ENCODE peak calls at places on chromosomes 16 and 17, in nine cellular contexts. One of them, this sample, is unnamed.

GRCh38 chr16:81818514-81819304 is 39.6 kb downstream of the PLCG2 start:
- DNase-seq in prostate gland: no peak
- DNase-seq in body of pancreas: no peak
- DNase-seq in cardiac muscle cell: no peak
- DNase-seq in tibial artery: no peak
- DNase-seq in pancreas: no peak
- DNase-seq in colonic mucosa: no peak
- DNase-seq in tibial nerve: no peak
- DNase-seq in SK-N-SH: no peak
- DNase-seq in this sample: no peak

GRCh38 chr17:39700148-39700987 is 504 bp downstream of the ERBB2 start:
- DNase-seq in body of pancreas: peak
- DNase-seq in tibial artery: no peak
- DNase-seq in colonic mucosa: no peak
- DNase-seq in pancreas: peak
- DNase-seq in SK-N-SH: no peak
- DNase-seq in tibial nerve: no peak
- DNase-seq in prostate gland: no peak
- DNase-seq in cardiac muscle cell: peak
- DNase-seq in this sample: no peak

GRCh38 chr17:7479139-7479388 is 367 bp downstream of the ZBTB4 start:
- DNase-seq in SK-N-SH: no peak
- DNase-seq in pancreas: no peak
- DNase-seq in body of pancreas: no peak
- DNase-seq in tibial nerve: no peak
- DNase-seq in prostate gland: no peak
- DNase-seq in tibial artery: no peak
- DNase-seq in cardiac muscle cell: no peak
- DNase-seq in colonic mucosa: no peak
- DNase-seq in this sample: no peak

GRCh38 chr17:4008082-4008435 is 43.8 kb upstream of the ATP2A3 start:
- DNase-seq in tibial artery: no peak
- DNase-seq in cardiac muscle cell: no peak
- DNase-seq in body of pancreas: no peak
- DNase-seq in SK-N-SH: no peak
- DNase-seq in prostate gland: no peak
- DNase-seq in tibial nerve: no peak
- DNase-seq in colonic mucosa: no peak
- DNase-seq in pancreas: no peak
- DNase-seq in this sample: no peak

GRCh38 chr16:1363501-1364041 is 11.8 kb downstream of the GNPTG start:
- DNase-seq in tibial nerve: no peak
- DNase-seq in colonic mucosa: peak
- DNase-seq in body of pancreas: peak
- DNase-seq in cardiac muscle cell: peak
- DNase-seq in tibial artery: no peak
- DNase-seq in pancreas: peak
- DNase-seq in SK-N-SH: peak
- DNase-seq in prostate gland: peak
- DNase-seq in this sample: peak

GRCh38 chr17:2723997-2724782 is 12.6 kb upstream of the CLUH start:
- DNase-seq in cardiac muscle cell: no peak
- DNase-seq in prostate gland: no peak
- DNase-seq in body of pancreas: no peak
- DNase-seq in tibial nerve: no peak
- DNase-seq in tibial artery: no peak
- DNase-seq in pancreas: peak
- DNase-seq in colonic mucosa: peak
- DNase-seq in SK-N-SH: peak
- DNase-seq in this sample: no peak

GRCh38 chr16:69410285-69410990 is 14.0 kb upstream of the CYB5B start:
- DNase-seq in tibial nerve: no peak
- DNase-seq in cardiac muscle cell: peak
- DNase-seq in pancreas: no peak
- DNase-seq in colonic mucosa: no peak
- DNase-seq in prostate gland: no peak
- DNase-seq in SK-N-SH: no peak
- DNase-seq in body of pancreas: no peak
- DNase-seq in tibial artery: no peak
- DNase-seq in this sample: no peak

GRCh38 chr16:72371307-72372081 is 199.5 kb upstream of the PMFBP1 start:
- DNase-seq in body of pancreas: no peak
- DNase-seq in colonic mucosa: no peak
- DNase-seq in tibial artery: no peak
- DNase-seq in cardiac muscle cell: peak
- DNase-seq in prostate gland: no peak
- DNase-seq in pancreas: no peak
- DNase-seq in tibial nerve: no peak
- DNase-seq in SK-N-SH: no peak
- DNase-seq in this sample: no peak

GRCh38 chr16:23248261-23249194 is 53.6 kb upstream of the SCNN1B start:
- DNase-seq in tibial artery: no peak
- DNase-seq in pancreas: no peak
- DNase-seq in colonic mucosa: no peak
- DNase-seq in SK-N-SH: no peak
- DNase-seq in tibial nerve: no peak
- DNase-seq in body of pancreas: no peak
- DNase-seq in prostate gland: no peak
- DNase-seq in cardiac muscle cell: no peak
- DNase-seq in this sample: no peak

GRCh38 chr16:89300976-89301360 is 83.5 kb downstream of the ZNF778 start:
- DNase-seq in prostate gland: no peak
- DNase-seq in tibial artery: no peak
- DNase-seq in tibial nerve: no peak
- DNase-seq in colonic mucosa: no peak
- DNase-seq in body of pancreas: no peak
- DNase-seq in pancreas: no peak
- DNase-seq in cardiac muscle cell: no peak
- DNase-seq in SK-N-SH: no peak
- DNase-seq in this sample: no peak

GRCh38 chr16:89298826-89299225 is 81.3 kb downstream of the ZNF778 start:
- DNase-seq in tibial nerve: no peak
- DNase-seq in colonic mucosa: no peak
- DNase-seq in cardiac muscle cell: no peak
- DNase-seq in pancreas: no peak
- DNase-seq in prostate gland: no peak
- DNase-seq in tibial artery: no peak
- DNase-seq in body of pancreas: no peak
- DNase-seq in SK-N-SH: no peak
- DNase-seq in this sample: no peak

GRCh38 chr16:89297156-89297869 is 79.8 kb downstream of the ZNF778 start:
- DNase-seq in pancreas: peak
- DNase-seq in SK-N-SH: no peak
- DNase-seq in tibial nerve: no peak
- DNase-seq in colonic mucosa: no peak
- DNase-seq in tibial artery: no peak
- DNase-seq in cardiac muscle cell: no peak
- DNase-seq in prostate gland: no peak
- DNase-seq in body of pancreas: no peak
- DNase-seq in this sample: no peak

GRCh38 chr16:89297870-89298545 is 80.5 kb downstream of the ZNF778 start:
- DNase-seq in pancreas: peak
- DNase-seq in cardiac muscle cell: no peak
- DNase-seq in SK-N-SH: no peak
- DNase-seq in colonic mucosa: no peak
- DNase-seq in body of pancreas: no peak
- DNase-seq in tibial nerve: no peak
- DNase-seq in tibial artery: no peak
- DNase-seq in prostate gland: no peak
- DNase-seq in this sample: no peak

GRCh38 chr16:89300311-89300975 is 82.9 kb downstream of the ZNF778 start:
- DNase-seq in colonic mucosa: no peak
- DNase-seq in pancreas: peak
- DNase-seq in cardiac muscle cell: peak
- DNase-seq in tibial nerve: no peak
- DNase-seq in SK-N-SH: no peak
- DNase-seq in body of pancreas: peak
- DNase-seq in tibial artery: no peak
- DNase-seq in prostate gland: peak
- DNase-seq in this sample: peak
- TF ChIP-seq CTCF in colonic mucosa: no peak
- TF ChIP-seq CTCF in pancreas: no peak
- TF ChIP-seq CTCF in cardiac muscle cell: no peak
- TF ChIP-seq CTCF in tibial nerve: no peak
- TF ChIP-seq CTCF in SK-N-SH: no peak
- TF ChIP-seq CTCF in body of pancreas: no peak
- TF ChIP-seq CTCF in tibial artery: no peak
- TF ChIP-seq CTCF in prostate gland: no peak
- TF ChIP-seq CTCF in this sample: no peak

DNA sequence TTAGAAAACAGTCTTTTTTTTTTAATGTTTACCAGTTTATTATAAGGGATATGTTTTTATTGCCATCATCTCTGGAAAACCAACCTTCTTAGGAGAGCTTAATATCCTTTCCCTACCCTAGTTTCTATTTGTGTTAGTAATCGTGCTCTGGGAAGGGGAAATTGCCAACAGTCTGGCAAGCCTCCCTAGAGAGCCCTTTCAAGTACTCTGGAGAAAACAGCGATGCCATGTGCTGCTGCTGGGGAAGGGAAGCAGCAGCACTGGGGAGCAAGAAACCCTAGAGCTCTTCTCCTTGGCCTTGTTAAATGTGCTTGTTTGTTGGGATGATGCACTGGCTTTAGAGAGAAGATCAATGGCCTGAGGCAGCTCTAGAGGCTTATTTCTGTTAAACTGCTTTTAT is 10.3 kb downstream of the RETREG3 start:
- DNase-seq in pancreas: no peak
- DNase-seq in prostate gland: no peak
- DNase-seq in cardiac muscle cell: no peak
- DNase-seq in SK-N-SH: no peak
- DNase-seq in tibial nerve: no peak
- DNase-seq in body of pancreas: no peak
- DNase-seq in tibial artery: no peak
- DNase-seq in colonic mucosa: no peak
- DNase-seq in this sample: peak
- H3K27ac ChIP-seq in pancreas: no peak
- H3K27ac ChIP-seq in prostate gland: no peak
- H3K27ac ChIP-seq in cardiac muscle cell: no peak
- H3K27ac ChIP-seq in SK-N-SH: no peak
- H3K27ac ChIP-seq in tibial nerve: no peak
- H3K27ac ChIP-seq in body of pancreas: no peak
- H3K27ac ChIP-seq in tibial artery: peak
- H3K27ac ChIP-seq in colonic mucosa: no peak
- H3K27ac ChIP-seq in this sample: no peak

DNA sequence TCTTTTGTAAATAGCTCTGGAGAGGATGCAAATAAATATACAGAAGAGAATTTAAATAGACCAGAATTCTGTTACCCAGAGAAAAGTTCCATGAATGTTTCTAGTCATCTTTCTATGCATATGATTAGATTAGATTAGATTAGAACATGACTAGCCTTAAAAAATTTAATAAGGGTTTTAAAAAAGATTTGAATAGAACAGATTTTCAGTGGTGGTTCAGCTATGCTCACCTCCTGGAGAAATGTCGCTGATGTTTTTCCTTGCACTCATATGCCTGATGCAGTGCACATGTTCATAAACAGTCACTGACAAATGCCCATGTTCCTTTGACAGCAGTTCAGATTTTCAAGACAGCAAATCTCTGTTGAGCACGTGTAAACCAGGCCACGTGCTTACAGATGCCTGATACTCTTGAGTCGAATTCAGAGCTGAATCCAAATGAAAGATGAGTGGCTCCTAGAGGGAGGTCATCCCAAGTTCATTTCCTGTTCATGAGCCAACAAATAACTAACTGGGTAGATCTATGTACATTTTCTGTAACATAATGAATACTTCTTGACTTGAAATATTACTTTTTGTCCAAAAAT is 19.9 kb upstream of the RAB11FIP4 start:
- DNase-seq in cardiac muscle cell: peak
- DNase-seq in pancreas: no peak
- DNase-seq in prostate gland: no peak
- DNase-seq in colonic mucosa: no peak
- DNase-seq in tibial artery: no peak
- DNase-seq in body of pancreas: no peak
- DNase-seq in tibial nerve: no peak
- DNase-seq in SK-N-SH: no peak
- DNase-seq in this sample: no peak
- TF ChIP-seq CTCF in cardiac muscle cell: no peak
- TF ChIP-seq CTCF in pancreas: no peak
- TF ChIP-seq CTCF in prostate gland: no peak
- TF ChIP-seq CTCF in colonic mucosa: no peak
- TF ChIP-seq CTCF in tibial artery: no peak
- TF ChIP-seq CTCF in body of pancreas: no peak
- TF ChIP-seq CTCF in tibial nerve: no peak
- TF ChIP-seq CTCF in SK-N-SH: no peak
- TF ChIP-seq CTCF in this sample: no peak

GRCh38 chr16:54437921-54438320 is 151.3 kb upstream of the IRX3 start:
- DNase-seq in SK-N-SH: no peak
- DNase-seq in body of pancreas: no peak
- DNase-seq in prostate gland: no peak
- DNase-seq in colonic mucosa: no peak
- DNase-seq in cardiac muscle cell: no peak
- DNase-seq in pancreas: no peak
- DNase-seq in tibial nerve: no peak
- DNase-seq in tibial artery: no peak
- DNase-seq in this sample: no peak

GRCh38 chr16:54436342-54436741 is 149.8 kb upstream of the IRX3 start:
- DNase-seq in colonic mucosa: no peak
- DNase-seq in tibial nerve: no peak
- DNase-seq in tibial artery: no peak
- DNase-seq in cardiac muscle cell: no peak
- DNase-seq in pancreas: no peak
- DNase-seq in SK-N-SH: no peak
- DNase-seq in prostate gland: no peak
- DNase-seq in body of pancreas: no peak
- DNase-seq in this sample: no peak

GRCh38 chr16:54434859-54435258 is 148.3 kb upstream of the IRX3 start:
- DNase-seq in prostate gland: no peak
- DNase-seq in tibial nerve: no peak
- DNase-seq in tibial artery: no peak
- DNase-seq in body of pancreas: no peak
- DNase-seq in cardiac muscle cell: no peak
- DNase-seq in colonic mucosa: no peak
- DNase-seq in SK-N-SH: no peak
- DNase-seq in pancreas: no peak
- DNase-seq in this sample: no peak

GRCh38 chr16:54437361-54437760 is 150.8 kb upstream of the IRX3 start:
- DNase-seq in tibial artery: no peak
- DNase-seq in prostate gland: no peak
- DNase-seq in SK-N-SH: no peak
- DNase-seq in body of pancreas: no peak
- DNase-seq in colonic mucosa: no peak
- DNase-seq in tibial nerve: no peak
- DNase-seq in pancreas: no peak
- DNase-seq in cardiac muscle cell: no peak
- DNase-seq in this sample: no peak

DNA sequence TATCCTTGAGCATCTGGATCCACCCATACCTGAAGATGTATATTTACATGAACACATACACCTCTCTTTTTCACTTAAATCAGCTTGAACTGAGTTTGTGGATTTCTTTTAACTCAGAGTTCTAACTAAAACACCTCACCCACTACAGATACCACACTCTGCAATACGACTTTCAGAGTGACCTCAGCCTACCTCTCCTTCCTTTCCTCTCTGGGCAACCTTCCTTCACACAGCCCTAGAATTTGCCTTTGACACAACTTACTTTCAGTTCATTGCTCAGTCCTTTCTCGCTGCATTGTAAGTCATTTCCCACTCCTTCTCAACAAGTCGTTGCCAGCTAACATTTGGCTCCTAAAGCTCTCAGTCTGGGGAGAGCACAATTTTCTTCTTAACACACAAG is 151.9 kb upstream of the IRX3 start:
- DNase-seq in colonic mucosa: no peak
- DNase-seq in prostate gland: no peak
- DNase-seq in tibial nerve: no peak
- DNase-seq in cardiac muscle cell: no peak
- DNase-seq in SK-N-SH: no peak
- DNase-seq in tibial artery: no peak
- DNase-seq in pancreas: no peak
- DNase-seq in body of pancreas: no peak
- DNase-seq in this sample: no peak
- H3K27ac ChIP-seq in colonic mucosa: no peak
- H3K27ac ChIP-seq in prostate gland: no peak
- H3K27ac ChIP-seq in tibial nerve: no peak
- H3K27ac ChIP-seq in cardiac muscle cell: no peak
- H3K27ac ChIP-seq in SK-N-SH: no peak
- H3K27ac ChIP-seq in tibial artery: no peak
- H3K27ac ChIP-seq in pancreas: no peak
- H3K27ac ChIP-seq in body of pancreas: no peak
- H3K27ac ChIP-seq in this sample: no peak

This sample was measured in stomach.